ENCODE peak calls at places on chromosome 12, in five cellular contexts. U, V, B, E and Z are unnamed samples.

GRCh38 chr12:12331244-12331771 is 18.7 kb downstream of the MANSC1 start:
- DNase-seq in V (no peak), B (peak), U (no peak), E (peak), Z (no peak)

GRCh38 chr12:109679716-109680520 is 33.7 kb upstream of the FAM222A start:
- DNase-seq in V (no peak), E (no peak), U (no peak), B (no peak), Z (no peak)

GRCh38 chr12:44626883-44627282 is 249.2 kb downstream of the NELL2 start:
- DNase-seq in U (no peak), B (no peak), V (no peak), E (no peak), Z (no peak)

GRCh38 chr12:56129210-56129691 is 1.2 kb downstream of the ESYT1 start:
- DNase-seq in U (no peak), V (peak), E (no peak), B (peak), Z (peak)

GRCh38 chr12:22018860-22019259 is 27.2 kb upstream of the CMAS start:
- DNase-seq in E (peak), V (no peak), U (no peak), B (no peak), Z (no peak)

GRCh38 chr12:25005376-25005775 is 56.5 kb upstream of the BCAT1 start:
- DNase-seq in B (no peak), V (no peak), E (no peak), U (no peak), Z (no peak)

GRCh38 chr12:93767524-93767863 is 90.3 kb downstream of the CRADD start:
- DNase-seq in B (no peak), V (no peak), E (no peak), U (no peak), Z (no peak)

GRCh38 chr12:40788276-40788675 is 96.0 kb downstream of the CNTN1 start:
- DNase-seq in V (no peak), E (no peak), B (no peak), U (no peak), Z (no peak)

GRCh38 chr12:56628671-56629458 is 1.3 kb downstream of the BAZ2A start:
- DNase-seq in V (peak), B (peak), U (no peak), E (peak), Z (peak)

GRCh38 chr12:79549531-79550271 is 141.1 kb downstream of the PAWR start:
- DNase-seq in B (no peak), V (no peak), E (peak), U (no peak), Z (no peak)

GRCh38 chr12:70402597-70402996 is 36.5 kb downstream of the KCNMB4 start:
- DNase-seq in B (no peak), U (no peak), V (no peak), E (peak), Z (no peak)

GRCh38 chr12:19299765-19300164 is 139.5 kb upstream of the AEBP2 start:
- DNase-seq in B (no peak), E (peak), V (no peak), U (no peak), Z (peak)

GRCh38 chr12:73514672-73515071 is 1023.0 kb upstream of the ATXN7L3B start:
- DNase-seq in U (no peak), B (no peak), V (no peak), E (no peak), Z (no peak)

GRCh38 chr12:54220092-54220557 is 31.3 kb upstream of the SMUG1 start:
- DNase-seq in V (peak), B (peak), U (no peak), E (peak), Z (peak)

GRCh38 chr12:130514149-130514551 is 176.5 kb downstream of the PIWIL1 start:
- DNase-seq in U (no peak), B (no peak), V (no peak), E (no peak), Z (no peak)

DNA sequence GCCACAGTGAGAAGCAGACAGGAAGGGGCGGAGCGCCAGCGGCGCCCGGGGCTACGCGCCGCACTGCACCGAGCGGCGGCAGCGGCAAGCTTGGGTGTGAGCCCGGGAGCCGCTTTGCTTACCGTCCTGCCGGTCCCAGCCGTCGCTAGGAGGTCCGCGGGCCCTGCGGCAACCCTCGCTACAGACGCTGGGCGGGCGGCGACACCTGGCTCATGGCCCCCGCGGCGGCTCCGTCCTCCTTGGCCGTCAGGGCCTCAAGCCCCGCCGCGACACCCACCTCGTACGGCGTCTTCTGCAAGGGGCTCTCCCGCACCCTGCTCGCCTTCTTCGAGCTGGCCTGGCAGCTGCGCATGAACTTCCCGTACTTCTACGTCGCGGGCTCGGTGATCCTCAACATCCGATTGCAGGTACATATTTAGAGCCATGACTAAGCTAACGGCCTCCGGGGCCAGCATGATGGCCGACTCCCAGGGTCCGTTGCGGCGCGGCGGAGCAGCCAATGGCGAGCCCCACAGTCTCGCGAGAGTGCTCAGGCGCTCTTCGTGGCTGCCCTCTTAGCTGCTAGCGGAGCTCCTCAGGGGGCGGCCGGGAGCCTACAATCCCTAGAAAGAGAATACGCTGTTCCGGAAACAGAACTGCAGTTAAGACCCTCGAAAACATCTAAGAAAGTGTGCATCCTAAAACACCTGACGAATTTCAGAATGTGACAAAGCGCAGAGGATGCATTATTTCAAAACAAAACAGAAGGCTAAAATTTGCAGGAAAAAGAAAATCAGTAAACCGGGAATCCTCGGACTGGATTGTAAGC is at the start of gene SMIM10L1:
- DNase-seq in V (peak), B (peak), U (peak), E (peak), Z (peak)
- TF ChIP-seq CTCF in V (peak), B (no peak), U (no peak), E (no peak), Z (no peak)

GRCh38 chr12:121711925-121712461 is 559 bp upstream of the TMEM120B start:
- DNase-seq in V (peak), B (peak), U (no peak), E (no peak), Z (no peak)

GRCh38 chr12:121708313-121709063 is 4.1 kb upstream of the TMEM120B start:
- DNase-seq in B (no peak), V (no peak), U (no peak), E (no peak), Z (no peak)

GRCh38 chr12:121705514-121705913 is 7.0 kb upstream of the TMEM120B start:
- DNase-seq in B (no peak), U (no peak), V (no peak), E (no peak), Z (no peak)

GRCh38 chr12:121712462-121713256 is at the start of gene TMEM120B:
- DNase-seq in U (peak), V (peak), B (peak), E (peak), Z (peak)

DNA sequence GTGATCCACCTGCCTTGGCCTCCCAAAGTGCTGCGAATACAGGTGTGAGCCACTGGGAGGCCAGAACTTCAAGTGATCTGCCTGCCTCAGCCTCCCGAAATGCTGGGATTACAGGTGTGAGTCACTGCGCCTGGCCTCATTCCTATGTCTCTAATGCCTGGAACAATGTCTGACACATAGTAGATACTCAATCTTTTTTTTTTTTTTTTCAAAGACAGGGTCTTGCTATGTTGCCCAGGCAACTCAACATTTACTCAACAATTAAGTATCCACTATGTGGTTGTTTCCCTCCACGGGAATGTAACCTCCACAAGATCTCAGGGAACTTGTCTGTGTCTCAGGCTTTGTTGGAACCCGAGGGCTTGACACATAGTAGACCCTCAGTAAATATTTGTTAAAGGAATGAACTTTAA is 3.1 kb upstream of the TMEM120B start:
- DNase-seq in B (no peak), E (peak), U (no peak), V (no peak), Z (peak)
- TF ChIP-seq CTCF in B (no peak), E (no peak), U (peak), V (no peak), Z (no peak)

DNA sequence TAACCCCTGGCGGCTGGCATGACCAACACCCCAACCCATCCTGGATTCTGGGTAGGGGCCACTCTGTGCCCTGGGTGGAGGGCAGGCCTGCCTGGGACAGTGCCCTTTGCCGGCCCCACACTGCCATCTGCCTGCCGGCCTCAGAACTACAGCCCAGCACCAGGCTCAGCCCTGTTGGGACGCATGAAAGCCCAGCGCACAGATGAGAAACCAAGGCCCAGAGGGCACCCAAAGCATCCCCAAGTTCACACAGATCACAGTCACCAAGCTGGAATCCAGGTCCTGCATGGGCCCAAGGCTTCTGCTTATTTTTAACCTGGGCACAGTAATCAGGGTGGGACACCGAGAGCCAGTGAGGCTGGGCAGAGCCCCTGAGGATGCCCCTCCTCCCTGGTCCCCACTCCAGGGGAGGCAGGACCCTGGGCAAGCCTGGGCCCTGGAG is 26.2 kb downstream of the RFLNA start:
- DNase-seq in V (peak), B (peak), E (peak), U (no peak), Z (peak)
- TF ChIP-seq CTCF in V (peak), B (peak), E (peak), U (no peak), Z (peak)

GRCh38 chr12:39692258-39692853 is 72.8 kb upstream of the ABCD2 start:
- DNase-seq in V (no peak), E (peak), B (no peak), U (no peak), Z (no peak)
- TF ChIP-seq CTCF in V (peak), E (peak), B (peak), U (peak), Z (no peak)

DNA sequence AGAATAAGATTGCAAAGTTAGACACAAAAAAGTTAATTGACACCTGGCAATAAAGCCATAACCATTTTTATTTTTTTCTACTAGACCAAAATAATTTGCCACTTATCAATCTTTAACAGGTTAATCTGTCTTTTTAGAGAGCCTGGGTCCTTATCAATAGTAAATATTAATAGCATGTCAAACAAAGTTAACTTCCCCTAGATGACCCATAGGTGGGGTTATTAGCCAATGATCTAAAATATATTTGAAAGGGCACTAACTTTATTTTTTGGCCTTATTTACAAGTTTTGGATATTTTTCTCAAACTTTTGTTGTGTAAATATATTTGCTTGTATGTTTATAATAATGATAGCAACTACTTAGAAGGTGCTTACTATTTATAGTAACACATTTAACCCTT is 3.9 kb downstream of the ANKRD33 start:
- DNase-seq in V (no peak), U (no peak), E (peak), B (no peak), Z (no peak)
- TF ChIP-seq CTCF in V (no peak), U (peak), E (peak), B (peak), Z (no peak)

GRCh38 chr12:31959051-31959700 is at the start of gene RESF1:
- DNase-seq in B (peak), V (peak), U (peak), E (peak), Z (peak)

GRCh38 chr12:31962076-31962475 is 2.9 kb downstream of the RESF1 start:
- DNase-seq in E (no peak), U (no peak), V (no peak), B (no peak), Z (no peak)

GRCh38 chr12:31961137-31961536 is 1.9 kb downstream of the RESF1 start:
- DNase-seq in V (no peak), B (no peak), U (no peak), E (no peak), Z (no peak)

GRCh38 chr12:31958601-31959000 is 614 bp upstream of the RESF1 start:
- DNase-seq in U (no peak), V (no peak), E (no peak), B (no peak), Z (no peak)

GRCh38 chr12:31959701-31960391 is 631 bp downstream of the RESF1 start:
- DNase-seq in B (peak), V (peak), U (peak), E (peak), Z (peak)
- TF ChIP-seq CTCF in B (no peak), V (no peak), U (no peak), E (peak), Z (no peak)